ENCODE peak calls at places on chromosome 22, in four cellular contexts. One of them, this sample, is unnamed.

GRCh38 chr22:44392446-44392921 is 79.7 kb upstream of the SHISAL1 start:
- DNase-seq in foreskin keratinocyte: peak
- DNase-seq in mucosa of descending colon: peak
- DNase-seq in AG04449: no peak
- DNase-seq in this sample: no peak

GRCh38 chr22:23301591-23301990 is 121.3 kb downstream of the BCR start:
- DNase-seq in foreskin keratinocyte: no peak
- DNase-seq in mucosa of descending colon: peak
- DNase-seq in AG04449: no peak
- DNase-seq in this sample: no peak

GRCh38 chr22:45131749-45132148 is 32.0 kb upstream of the NUP50 start:
- DNase-seq in foreskin keratinocyte: no peak
- DNase-seq in mucosa of descending colon: no peak
- DNase-seq in AG04449: no peak
- DNase-seq in this sample: no peak

GRCh38 chr22:46635756-46636155 is 15.6 kb downstream of the GRAMD4 start:
- DNase-seq in foreskin keratinocyte: no peak
- DNase-seq in mucosa of descending colon: no peak
- DNase-seq in AG04449: no peak
- DNase-seq in this sample: no peak

GRCh38 chr22:49767355-49768062 is 60.2 kb downstream of the BRD1 start:
- DNase-seq in foreskin keratinocyte: peak
- DNase-seq in mucosa of descending colon: peak
- DNase-seq in AG04449: no peak
- DNase-seq in this sample: peak

GRCh38 chr22:44659140-44659539 is 42.9 kb upstream of the PRR5 start:
- DNase-seq in foreskin keratinocyte: no peak
- DNase-seq in mucosa of descending colon: no peak
- DNase-seq in AG04449: no peak
- DNase-seq in this sample: no peak

GRCh38 chr22:25747245-25747944 is 5.4 kb downstream of the MYO18B start:
- DNase-seq in foreskin keratinocyte: no peak
- DNase-seq in mucosa of descending colon: peak
- DNase-seq in AG04449: peak
- DNase-seq in this sample: peak

GRCh38 chr22:46578251-46578823 is 40.9 kb upstream of the CELSR1 start:
- DNase-seq in foreskin keratinocyte: no peak
- DNase-seq in mucosa of descending colon: no peak
- DNase-seq in AG04449: no peak
- DNase-seq in this sample: no peak

GRCh38 chr22:43047605-43048004 is 32.7 kb upstream of the PACSIN2 start:
- DNase-seq in foreskin keratinocyte: no peak
- DNase-seq in mucosa of descending colon: no peak
- DNase-seq in AG04449: no peak
- DNase-seq in this sample: no peak

GRCh38 chr22:35839811-35840739 is 122.4 kb downstream of the APOL5 start:
- DNase-seq in foreskin keratinocyte: peak
- DNase-seq in mucosa of descending colon: peak
- DNase-seq in AG04449: peak
- DNase-seq in this sample: peak

GRCh38 chr22:22194931-22195264 is 49.7 kb upstream of the VPREB1 start:
- DNase-seq in foreskin keratinocyte: no peak
- DNase-seq in mucosa of descending colon: no peak
- DNase-seq in AG04449: no peak
- DNase-seq in this sample: no peak

GRCh38 chr22:20033045-20033706 is 12.3 kb downstream of the TANGO2 start:
- DNase-seq in foreskin keratinocyte: no peak
- DNase-seq in mucosa of descending colon: no peak
- DNase-seq in AG04449: no peak
- DNase-seq in this sample: no peak

GRCh38 chr22:50323900-50324299 is 2.9 kb downstream of the DENND6B start:
- DNase-seq in foreskin keratinocyte: no peak
- DNase-seq in mucosa of descending colon: no peak
- DNase-seq in AG04449: no peak
- DNase-seq in this sample: no peak

GRCh38 chr22:48719978-48720661 is 1107.6 kb downstream of the BRD1 start:
- DNase-seq in foreskin keratinocyte: no peak
- DNase-seq in mucosa of descending colon: no peak
- DNase-seq in AG04449: no peak
- DNase-seq in this sample: no peak

GRCh38 chr22:49944399-49944891 is 16.1 kb upstream of the PIM3 start:
- DNase-seq in foreskin keratinocyte: no peak
- DNase-seq in mucosa of descending colon: no peak
- DNase-seq in AG04449: no peak
- DNase-seq in this sample: no peak

GRCh38 chr22:47172771-47173534 is 410.5 kb downstream of the TBC1D22A start:
- DNase-seq in foreskin keratinocyte: no peak
- DNase-seq in mucosa of descending colon: no peak
- DNase-seq in AG04449: no peak
- DNase-seq in this sample: no peak

GRCh38 chr22:50342651-50343540 is at the start of gene PPP6R2:
- DNase-seq in foreskin keratinocyte: peak
- DNase-seq in mucosa of descending colon: peak
- DNase-seq in AG04449: no peak
- DNase-seq in this sample: no peak

GRCh38 chr22:50696799-50697561 is 24.4 kb downstream of the SHANK3 start:
- DNase-seq in foreskin keratinocyte: peak
- DNase-seq in mucosa of descending colon: peak
- DNase-seq in AG04449: no peak
- DNase-seq in this sample: no peak

GRCh38 chr22:36027579-36027959 is 1.1 kb downstream of the RBFOX2 start:
- DNase-seq in foreskin keratinocyte: no peak
- DNase-seq in mucosa of descending colon: no peak
- DNase-seq in AG04449: no peak
- DNase-seq in this sample: no peak

GRCh38 chr22:26435327-26436093 is 6.5 kb downstream of the ASPHD2 start:
- DNase-seq in foreskin keratinocyte: no peak
- DNase-seq in mucosa of descending colon: no peak
- DNase-seq in AG04449: no peak
- DNase-seq in this sample: no peak

GRCh38 chr22:48889887-48890692 is 937.6 kb downstream of the BRD1 start:
- DNase-seq in foreskin keratinocyte: no peak
- DNase-seq in mucosa of descending colon: no peak
- DNase-seq in AG04449: no peak
- DNase-seq in this sample: no peak

GRCh38 chr22:26939466-26939865 is 282.1 kb downstream of the MIAT start:
- DNase-seq in foreskin keratinocyte: no peak
- DNase-seq in mucosa of descending colon: no peak
- DNase-seq in AG04449: no peak
- DNase-seq in this sample: no peak

GRCh38 chr22:35873426-35873825 is 155.2 kb downstream of the RBFOX2 start:
- DNase-seq in foreskin keratinocyte: no peak
- DNase-seq in mucosa of descending colon: no peak
- DNase-seq in AG04449: no peak
- DNase-seq in this sample: no peak

GRCh38 chr22:44894321-44894720 is 115.5 kb downstream of the PHF21B start:
- DNase-seq in foreskin keratinocyte: no peak
- DNase-seq in mucosa of descending colon: no peak
- DNase-seq in AG04449: no peak
- DNase-seq in this sample: no peak

GRCh38 chr22:50074056-50074455 is 11.2 kb downstream of the MLC1 start:
- DNase-seq in foreskin keratinocyte: no peak
- DNase-seq in mucosa of descending colon: no peak
- DNase-seq in AG04449: no peak
- DNase-seq in this sample: no peak

GRCh38 chr22:49628351-49629023 is 199.2 kb downstream of the BRD1 start:
- DNase-seq in foreskin keratinocyte: no peak
- DNase-seq in mucosa of descending colon: peak
- DNase-seq in AG04449: no peak
- DNase-seq in this sample: no peak

GRCh38 chr22:42310301-42310981 is 40.0 kb upstream of the TCF20 start:
- DNase-seq in foreskin keratinocyte: no peak
- DNase-seq in mucosa of descending colon: no peak
- DNase-seq in AG04449: no peak
- DNase-seq in this sample: no peak

GRCh38 chr22:45008853-45009751 is 703 bp downstream of the PHF21B start:
- DNase-seq in foreskin keratinocyte: no peak
- DNase-seq in mucosa of descending colon: no peak
- DNase-seq in AG04449: no peak
- DNase-seq in this sample: no peak

GRCh38 chr22:31567196-31567595 is 70.9 kb downstream of the SFI1 start:
- DNase-seq in foreskin keratinocyte: no peak
- DNase-seq in mucosa of descending colon: no peak
- DNase-seq in AG04449: no peak
- DNase-seq in this sample: no peak

GRCh38 chr22:31556627-31557203 is 60.4 kb downstream of the SFI1 start:
- DNase-seq in foreskin keratinocyte: no peak
- DNase-seq in mucosa of descending colon: no peak
- DNase-seq in AG04449: no peak
- DNase-seq in this sample: no peak

GRCh38 chr22:31561238-31561887 is 65.0 kb downstream of the SFI1 start:
- DNase-seq in foreskin keratinocyte: peak
- DNase-seq in mucosa of descending colon: peak
- DNase-seq in AG04449: no peak
- DNase-seq in this sample: peak

GRCh38 chr22:31566484-31566883 is 70.1 kb downstream of the SFI1 start:
- DNase-seq in foreskin keratinocyte: no peak
- DNase-seq in mucosa of descending colon: no peak
- DNase-seq in AG04449: no peak
- DNase-seq in this sample: no peak

GRCh38 chr22:31561970-31562369 is 65.6 kb downstream of the SFI1 start:
- DNase-seq in foreskin keratinocyte: no peak
- DNase-seq in mucosa of descending colon: no peak
- DNase-seq in AG04449: no peak
- DNase-seq in this sample: no peak
- TF ChIP-seq CTCF in foreskin keratinocyte: no peak
- TF ChIP-seq CTCF in mucosa of descending colon: no peak
- TF ChIP-seq CTCF in AG04449: no peak
- TF ChIP-seq CTCF in this sample: no peak

DNA sequence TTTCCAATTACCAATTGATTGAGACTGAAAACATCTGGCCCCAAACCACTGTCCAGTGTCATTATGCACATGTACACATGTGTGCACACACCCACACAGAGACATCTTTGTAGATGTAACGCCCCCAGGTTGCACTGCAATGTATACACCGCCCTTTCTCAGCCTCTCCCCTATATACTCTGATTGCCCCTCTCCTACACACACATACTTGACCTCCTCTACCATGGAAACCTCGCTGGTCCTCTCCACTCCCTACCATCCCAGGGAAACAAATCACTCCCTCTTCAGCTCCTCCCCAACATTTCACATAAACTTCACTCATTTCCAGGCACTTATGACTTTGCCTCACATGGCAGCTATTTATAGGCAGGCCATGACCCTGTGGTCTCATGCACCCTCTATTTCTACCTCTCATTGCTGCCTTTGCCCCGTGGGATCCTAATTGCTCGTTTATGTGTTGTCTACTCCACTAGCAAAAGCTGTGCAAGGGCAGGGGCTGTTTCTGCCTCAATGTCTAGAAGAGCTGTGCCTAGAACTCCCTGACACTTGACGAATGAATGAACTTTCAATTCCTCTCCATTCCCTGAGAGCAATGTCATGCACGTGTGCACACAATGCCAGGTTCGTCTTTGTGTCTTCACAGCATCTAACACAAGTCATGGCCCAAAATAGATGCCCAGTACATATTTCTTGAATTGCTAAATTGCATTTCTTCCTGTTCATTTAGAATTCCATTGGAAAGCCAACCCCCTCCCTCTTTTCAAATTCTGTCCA is 10.0 kb upstream of the TMA7B start:
- DNase-seq in foreskin keratinocyte: no peak
- DNase-seq in mucosa of descending colon: no peak
- DNase-seq in AG04449: no peak
- DNase-seq in this sample: no peak
- TF ChIP-seq CTCF in foreskin keratinocyte: no peak
- TF ChIP-seq CTCF in mucosa of descending colon: no peak
- TF ChIP-seq CTCF in AG04449: no peak
- TF ChIP-seq CTCF in this sample: no peak

DNA sequence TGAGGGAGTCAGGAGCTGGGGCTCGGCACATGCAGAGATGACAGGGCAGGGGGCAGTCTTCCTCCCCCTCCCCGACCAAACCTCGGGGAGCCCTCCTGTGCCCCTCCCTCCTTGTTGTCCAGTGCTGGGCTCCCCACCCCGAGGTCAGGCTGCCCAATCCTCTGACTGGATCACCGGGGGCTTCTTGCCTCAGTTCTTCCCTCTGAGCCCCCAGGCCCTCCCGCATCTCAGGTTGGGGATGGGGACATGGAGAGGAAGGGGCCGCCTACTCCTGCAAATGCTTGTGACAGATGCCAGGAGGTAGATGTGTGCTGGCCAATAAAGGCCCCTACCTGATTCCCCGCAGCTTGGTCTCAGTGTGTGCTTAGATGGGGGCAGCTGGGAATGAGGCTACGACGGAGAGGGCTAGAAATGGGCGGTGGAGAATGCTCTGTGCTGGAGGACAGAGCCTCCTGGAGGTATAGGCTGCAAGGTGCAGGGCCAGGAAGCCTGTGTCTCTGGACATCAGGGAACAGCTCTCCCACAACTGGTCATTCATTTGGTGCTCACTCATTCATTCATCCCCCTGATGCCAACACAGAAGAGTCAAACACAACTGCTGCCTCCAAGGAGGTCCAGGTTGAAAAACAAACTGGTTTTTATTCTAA is 8.4 kb downstream of the RHBDD3 start:
- DNase-seq in foreskin keratinocyte: no peak
- DNase-seq in mucosa of descending colon: no peak
- DNase-seq in AG04449: no peak
- DNase-seq in this sample: no peak
- TF ChIP-seq CTCF in foreskin keratinocyte: no peak
- TF ChIP-seq CTCF in mucosa of descending colon: no peak
- TF ChIP-seq CTCF in AG04449: no peak
- TF ChIP-seq CTCF in this sample: peak

GRCh38 chr22:40586781-40587180 is 49.7 kb downstream of the MRTFA start:
- DNase-seq in foreskin keratinocyte: no peak
- DNase-seq in mucosa of descending colon: no peak
- DNase-seq in AG04449: no peak
- DNase-seq in this sample: no peak

GRCh38 chr22:40582063-40582462 is 54.5 kb downstream of the MRTFA start:
- DNase-seq in foreskin keratinocyte: no peak
- DNase-seq in mucosa of descending colon: no peak
- DNase-seq in AG04449: no peak
- DNase-seq in this sample: no peak

GRCh38 chr22:40585205-40585778 is 51.2 kb downstream of the MRTFA start:
- DNase-seq in foreskin keratinocyte: no peak
- DNase-seq in mucosa of descending colon: no peak
- DNase-seq in AG04449: no peak
- DNase-seq in this sample: no peak

GRCh38 chr22:40580631-40581030 is 55.9 kb downstream of the MRTFA start:
- DNase-seq in foreskin keratinocyte: no peak
- DNase-seq in mucosa of descending colon: no peak
- DNase-seq in AG04449: no peak
- DNase-seq in this sample: no peak

GRCh38 chr22:40583058-40583741 is 53.3 kb downstream of the MRTFA start:
- DNase-seq in foreskin keratinocyte: no peak
- DNase-seq in mucosa of descending colon: no peak
- DNase-seq in AG04449: no peak
- DNase-seq in this sample: no peak
- TF ChIP-seq CTCF in foreskin keratinocyte: no peak
- TF ChIP-seq CTCF in mucosa of descending colon: no peak
- TF ChIP-seq CTCF in AG04449: no peak
- TF ChIP-seq CTCF in this sample: no peak

This sample was measured in kidney epithelial cell.